ENCODE peak calls at places on chromosomes 13 and 19, in four cellular contexts. Q, T, B and K are unnamed samples.

GRCh38 chr19:4877753-4878490 is 10.5 kb upstream of the PLIN3 start:
- DNase-seq in Q (no peak), B (no peak), T (no peak), K (peak; percentile 26)

GRCh38 chr13:85853161-85853894 is 54.1 kb upstream of the SLITRK6 start:
- DNase-seq in T (no peak), B (no peak), Q (no peak), K (no peak)

GRCh38 chr13:78601886-78602560 is 1.3 kb downstream of the POU4F1 start:
- DNase-seq in B (no peak), T (no peak), Q (no peak), K (peak; percentile 26)

GRCh38 chr19:4763021-4763420 is 28.5 kb upstream of the FEM1A start:
- DNase-seq in T (no peak), Q (no peak), B (no peak), K (no peak)

GRCh38 chr13:26965976-26966375 is 205.4 kb upstream of the GPR12 start:
- DNase-seq in Q (no peak), B (no peak), T (no peak), K (peak; percentile 32)

GRCh38 chr13:24254151-24254810 is 55.1 kb upstream of the C1QTNF9 start:
- DNase-seq in T (no peak), Q (no peak), B (peak; percentile 32), K (no peak)

GRCh38 chr13:110347535-110348308 is 40.6 kb downstream of the COL4A2 start:
- DNase-seq in B (peak; percentile 83), T (no peak), Q (peak; percentile 89), K (peak; percentile 64)

GRCh38 chr19:5621311-5621944 is 1.1 kb downstream of the SAFB2 start:
- DNase-seq in Q (no peak), T (no peak), B (no peak), K (no peak)

GRCh38 chr19:21568816-21569496 is 63.6 kb downstream of the ZNF429 start:
- DNase-seq in B (peak; percentile 4), Q (no peak), T (peak; percentile 67), K (peak; percentile 83)

GRCh38 chr19:5339470-5339949 is 1.1 kb downstream of the PTPRS start:
- DNase-seq in T (no peak), B (no peak), Q (no peak), K (no peak)

GRCh38 chr19:18763674-18764590 is 27.2 kb downstream of the COMP start:
- DNase-seq in Q (peak; percentile 85), T (no peak), B (peak; percentile 93), K (peak; percentile 58)

GRCh38 chr19:5178051-5178450 is 162.6 kb downstream of the PTPRS start:
- DNase-seq in Q (no peak), T (no peak), B (no peak), K (no peak)

GRCh38 chr19:19686580-19686979 is 17.9 kb downstream of the ZNF101 start:
- DNase-seq in Q (no peak), T (no peak), B (no peak), K (no peak)

GRCh38 chr19:45526143-45526542 is 18.9 kb downstream of the VASP start:
- DNase-seq in T (no peak), Q (peak; percentile 61), B (no peak), K (peak; percentile 82)

GRCh38 chr19:1258161-1258492 is 9.7 kb downstream of the MIDN start:
- DNase-seq in Q (no peak), T (no peak), B (no peak), K (no peak)

GRCh38 chr13:98839826-98840769 is 87.6 kb upstream of the SLC15A1 start:
- DNase-seq in T (peak; percentile 71), B (peak; percentile 47), Q (peak; percentile 74), K (peak; percentile 80)

GRCh38 chr13:52010890-52011689 is at the start of gene ATP7B:
- DNase-seq in Q (no peak), T (no peak), B (peak; percentile 10), K (peak; percentile 36)